ENCODE peak calls at places on chromosomes 13 and 19, in seven cellular contexts. One of them, this sample, is unnamed.
A peak's percentile ranks its signal among the peaks of the same experiment; 100 is the strongest.

GRCh38 chr13:44575741-44576395 is at the start of gene TSC22D1:
- DNase-seq in lower lobe of right lung: peak; percentile 62
- DNase-seq in mucosa of descending colon: peak; percentile 68
- DNase-seq in cardiac muscle cell: peak; percentile 66
- DNase-seq in OCI-LY7: peak; percentile 38
- DNase-seq in psoas muscle: peak; percentile 67
- DNase-seq in PC-3: peak; percentile 21
- DNase-seq in this sample: peak; percentile 79

GRCh38 chr19:45087531-45087930 is 5.4 kb upstream of the PPP1R37 start:
- DNase-seq in lower lobe of right lung: no peak
- DNase-seq in mucosa of descending colon: no peak
- DNase-seq in cardiac muscle cell: no peak
- DNase-seq in OCI-LY7: no peak
- DNase-seq in psoas muscle: no peak
- DNase-seq in PC-3: no peak
- DNase-seq in this sample: no peak

GRCh38 chr13:49288458-49288857 is 40.7 kb downstream of the CDADC1 start:
- DNase-seq in lower lobe of right lung: no peak
- DNase-seq in mucosa of descending colon: no peak
- DNase-seq in cardiac muscle cell: no peak
- DNase-seq in OCI-LY7: no peak
- DNase-seq in psoas muscle: no peak
- DNase-seq in PC-3: no peak
- DNase-seq in this sample: no peak

GRCh38 chr13:88802886-88803285 is 1131.7 kb downstream of the SLITRK5 start:
- DNase-seq in lower lobe of right lung: no peak
- DNase-seq in mucosa of descending colon: no peak
- DNase-seq in cardiac muscle cell: no peak
- DNase-seq in OCI-LY7: no peak
- DNase-seq in psoas muscle: no peak
- DNase-seq in PC-3: peak; percentile 2
- DNase-seq in this sample: no peak

GRCh38 chr13:107438251-107438650 is 777.1 kb downstream of the LIG4 start:
- DNase-seq in lower lobe of right lung: no peak
- DNase-seq in mucosa of descending colon: no peak
- DNase-seq in cardiac muscle cell: no peak
- DNase-seq in OCI-LY7: no peak
- DNase-seq in psoas muscle: no peak
- DNase-seq in PC-3: no peak
- DNase-seq in this sample: no peak

GRCh38 chr13:63628310-63628709 is 2212.7 kb upstream of the PCDH20 start:
- DNase-seq in lower lobe of right lung: no peak
- DNase-seq in mucosa of descending colon: no peak
- DNase-seq in cardiac muscle cell: no peak
- DNase-seq in OCI-LY7: no peak
- DNase-seq in psoas muscle: no peak
- DNase-seq in PC-3: no peak
- DNase-seq in this sample: no peak

GRCh38 chr13:47588676-47589075 is 412.4 kb downstream of the SUCLA2 start:
- DNase-seq in lower lobe of right lung: no peak
- DNase-seq in mucosa of descending colon: no peak
- DNase-seq in cardiac muscle cell: peak; percentile 12
- DNase-seq in OCI-LY7: no peak
- DNase-seq in psoas muscle: no peak
- DNase-seq in PC-3: no peak
- DNase-seq in this sample: no peak

GRCh38 chr19:29479941-29480340 is 45.9 kb upstream of the VSTM2B start:
- DNase-seq in lower lobe of right lung: no peak
- DNase-seq in mucosa of descending colon: no peak
- DNase-seq in cardiac muscle cell: no peak
- DNase-seq in OCI-LY7: no peak
- DNase-seq in psoas muscle: no peak
- DNase-seq in PC-3: no peak
- DNase-seq in this sample: no peak

GRCh38 chr19:14544047-14544446 is 14.7 kb downstream of the TECR start:
- DNase-seq in lower lobe of right lung: no peak
- DNase-seq in mucosa of descending colon: no peak
- DNase-seq in cardiac muscle cell: no peak
- DNase-seq in OCI-LY7: no peak
- DNase-seq in psoas muscle: no peak
- DNase-seq in PC-3: peak; percentile 30
- DNase-seq in this sample: no peak

GRCh38 chr19:13417054-13417453 is 89.2 kb downstream of the CACNA1A start:
- DNase-seq in lower lobe of right lung: no peak
- DNase-seq in mucosa of descending colon: no peak
- DNase-seq in cardiac muscle cell: peak; percentile 24
- DNase-seq in OCI-LY7: peak; percentile 45
- DNase-seq in psoas muscle: no peak
- DNase-seq in PC-3: peak; percentile 23
- DNase-seq in this sample: no peak

GRCh38 chr19:41957838-41958366 is 1.2 kb downstream of the RABAC1 start:
- DNase-seq in lower lobe of right lung: peak; percentile 81
- DNase-seq in mucosa of descending colon: peak; percentile 83
- DNase-seq in cardiac muscle cell: peak; percentile 86
- DNase-seq in OCI-LY7: peak; percentile 80
- DNase-seq in psoas muscle: peak; percentile 78
- DNase-seq in PC-3: peak; percentile 87
- DNase-seq in this sample: peak; percentile 85

GRCh38 chr13:30165791-30166190 is 141.6 kb downstream of the KATNAL1 start:
- DNase-seq in lower lobe of right lung: no peak
- DNase-seq in mucosa of descending colon: no peak
- DNase-seq in cardiac muscle cell: peak; percentile 39
- DNase-seq in OCI-LY7: no peak
- DNase-seq in psoas muscle: peak; percentile 54
- DNase-seq in PC-3: no peak
- DNase-seq in this sample: no peak

GRCh38 chr13:33326723-33327122 is 41.2 kb upstream of the STARD13 start:
- DNase-seq in lower lobe of right lung: no peak
- DNase-seq in mucosa of descending colon: peak; percentile 24
- DNase-seq in cardiac muscle cell: no peak
- DNase-seq in OCI-LY7: no peak
- DNase-seq in psoas muscle: no peak
- DNase-seq in PC-3: no peak
- DNase-seq in this sample: no peak

GRCh38 chr13:38814331-38814730 is 127.5 kb downstream of the FREM2 start:
- DNase-seq in lower lobe of right lung: no peak
- DNase-seq in mucosa of descending colon: peak; percentile 17
- DNase-seq in cardiac muscle cell: no peak
- DNase-seq in OCI-LY7: no peak
- DNase-seq in psoas muscle: no peak
- DNase-seq in PC-3: no peak
- DNase-seq in this sample: no peak

GRCh38 chr13:38624822-38625221 is 62.1 kb upstream of the FREM2 start:
- DNase-seq in lower lobe of right lung: no peak
- DNase-seq in mucosa of descending colon: no peak
- DNase-seq in cardiac muscle cell: no peak
- DNase-seq in OCI-LY7: no peak
- DNase-seq in psoas muscle: no peak
- DNase-seq in PC-3: no peak
- DNase-seq in this sample: no peak

GRCh38 chr13:78409172-78409571 is 194.2 kb downstream of the POU4F1 start:
- DNase-seq in lower lobe of right lung: no peak
- DNase-seq in mucosa of descending colon: no peak
- DNase-seq in cardiac muscle cell: no peak
- DNase-seq in OCI-LY7: peak; percentile 3
- DNase-seq in psoas muscle: no peak
- DNase-seq in PC-3: no peak
- DNase-seq in this sample: no peak

GRCh38 chr19:57191141-57192063 is at the start of gene ZNF264:
- DNase-seq in lower lobe of right lung: peak; percentile 95
- DNase-seq in mucosa of descending colon: peak; percentile 95
- DNase-seq in cardiac muscle cell: peak; percentile 93
- DNase-seq in OCI-LY7: peak; percentile 80
- DNase-seq in psoas muscle: peak; percentile 95
- DNase-seq in PC-3: peak; percentile 88
- DNase-seq in this sample: peak; percentile 97

GRCh38 chr19:42313096-42313839 is at the start of gene TMEM145:
- DNase-seq in lower lobe of right lung: no peak
- DNase-seq in mucosa of descending colon: no peak
- DNase-seq in cardiac muscle cell: peak; percentile 52
- DNase-seq in OCI-LY7: peak; percentile 53
- DNase-seq in psoas muscle: peak; percentile 75
- DNase-seq in PC-3: no peak
- DNase-seq in this sample: no peak

GRCh38 chr19:52492991-52493470 is 34.4 kb upstream of the ZNF808 start:
- DNase-seq in lower lobe of right lung: peak; percentile 44
- DNase-seq in mucosa of descending colon: no peak
- DNase-seq in cardiac muscle cell: no peak
- DNase-seq in OCI-LY7: no peak
- DNase-seq in psoas muscle: no peak
- DNase-seq in PC-3: no peak
- DNase-seq in this sample: no peak

GRCh38 chr19:15109768-15110417 is 2.7 kb downstream of the SYDE1 start:
- DNase-seq in lower lobe of right lung: no peak
- DNase-seq in mucosa of descending colon: no peak
- DNase-seq in cardiac muscle cell: no peak
- DNase-seq in OCI-LY7: no peak
- DNase-seq in psoas muscle: no peak
- DNase-seq in PC-3: no peak
- DNase-seq in this sample: no peak

GRCh38 chr13:83538636-83539035 is 343.6 kb downstream of the SLITRK1 start:
- DNase-seq in lower lobe of right lung: no peak
- DNase-seq in mucosa of descending colon: no peak
- DNase-seq in cardiac muscle cell: no peak
- DNase-seq in OCI-LY7: no peak
- DNase-seq in psoas muscle: no peak
- DNase-seq in PC-3: no peak
- DNase-seq in this sample: no peak

GRCh38 chr19:47097396-47098217 is 16.0 kb downstream of the ZC3H4 start:
- DNase-seq in lower lobe of right lung: peak; percentile 59
- DNase-seq in mucosa of descending colon: peak; percentile 51
- DNase-seq in cardiac muscle cell: no peak
- DNase-seq in OCI-LY7: no peak
- DNase-seq in psoas muscle: peak; percentile 84
- DNase-seq in PC-3: no peak
- DNase-seq in this sample: no peak

GRCh38 chr19:3479177-3479818 is 1.0 kb downstream of the SMIM24 start:
- DNase-seq in lower lobe of right lung: no peak
- DNase-seq in mucosa of descending colon: peak; percentile 63
- DNase-seq in cardiac muscle cell: no peak
- DNase-seq in OCI-LY7: peak; percentile 96
- DNase-seq in psoas muscle: no peak
- DNase-seq in PC-3: peak; percentile 5
- DNase-seq in this sample: no peak

GRCh38 chr19:46181386-46181774 is 33.3 kb downstream of the IGFL2 start:
- DNase-seq in lower lobe of right lung: no peak
- DNase-seq in mucosa of descending colon: no peak
- DNase-seq in cardiac muscle cell: peak; percentile 41
- DNase-seq in OCI-LY7: no peak
- DNase-seq in psoas muscle: no peak
- DNase-seq in PC-3: peak; percentile 52
- DNase-seq in this sample: no peak

GRCh38 chr19:41426952-41427646 is at the start of gene B3GNT8:
- DNase-seq in lower lobe of right lung: peak; percentile 92
- DNase-seq in mucosa of descending colon: peak; percentile 92
- DNase-seq in cardiac muscle cell: peak; percentile 81
- DNase-seq in OCI-LY7: no peak
- DNase-seq in psoas muscle: peak; percentile 87
- DNase-seq in PC-3: no peak
- DNase-seq in this sample: peak; percentile 96

GRCh38 chr19:35904312-35905068 is 2.2 kb downstream of the HCST start:
- DNase-seq in lower lobe of right lung: no peak
- DNase-seq in mucosa of descending colon: no peak
- DNase-seq in cardiac muscle cell: no peak
- DNase-seq in OCI-LY7: no peak
- DNase-seq in psoas muscle: no peak
- DNase-seq in PC-3: no peak
- DNase-seq in this sample: no peak

GRCh38 chr13:39417643-39418042 is 185.3 kb downstream of the LHFPL6 start:
- DNase-seq in lower lobe of right lung: no peak
- DNase-seq in mucosa of descending colon: no peak
- DNase-seq in cardiac muscle cell: peak; percentile 71
- DNase-seq in OCI-LY7: no peak
- DNase-seq in psoas muscle: no peak
- DNase-seq in PC-3: peak; percentile 48
- DNase-seq in this sample: no peak

GRCh38 chr19:55156202-55157063 is 1.1 kb downstream of the TNNI3 start:
- DNase-seq in lower lobe of right lung: no peak
- DNase-seq in mucosa of descending colon: peak; percentile 77
- DNase-seq in cardiac muscle cell: peak; percentile 43
- DNase-seq in OCI-LY7: peak; percentile 60
- DNase-seq in psoas muscle: peak; percentile 81
- DNase-seq in PC-3: peak; percentile 78
- DNase-seq in this sample: peak; percentile 79

GRCh38 chr13:50596776-50597203 is 246.7 kb downstream of the DLEU7 start:
- DNase-seq in lower lobe of right lung: no peak
- DNase-seq in mucosa of descending colon: no peak
- DNase-seq in cardiac muscle cell: no peak
- DNase-seq in OCI-LY7: peak; percentile 31
- DNase-seq in psoas muscle: no peak
- DNase-seq in PC-3: no peak
- DNase-seq in this sample: no peak

DNA sequence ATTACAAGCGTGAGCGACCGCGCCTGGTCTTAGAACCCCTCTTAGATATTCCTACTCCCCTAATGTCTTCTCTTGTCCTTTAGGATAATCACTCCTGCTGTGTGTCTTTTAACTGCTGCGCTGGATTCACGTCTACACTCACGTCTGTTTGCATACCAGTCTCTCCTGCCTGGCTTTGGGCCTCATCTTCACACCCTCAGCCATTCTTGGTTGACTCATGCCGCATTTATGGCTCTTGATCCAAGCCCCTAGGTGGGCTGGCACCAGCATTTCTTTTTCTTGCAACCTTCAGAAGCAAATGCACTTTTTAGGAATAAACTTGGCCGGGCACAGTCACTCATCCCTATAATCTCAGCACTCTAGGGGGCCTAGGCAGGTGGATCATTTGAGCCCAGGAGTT is 22.7 kb downstream of the MYO9B start:
- DNase-seq in lower lobe of right lung: no peak
- DNase-seq in mucosa of descending colon: no peak
- DNase-seq in cardiac muscle cell: no peak
- DNase-seq in OCI-LY7: no peak
- DNase-seq in psoas muscle: no peak
- DNase-seq in PC-3: no peak
- DNase-seq in this sample: no peak
- H3K36me3 ChIP-seq in lower lobe of right lung: peaks cover 21% of the 10 kb centered on the region
- H3K36me3 ChIP-seq in mucosa of descending colon: peaks cover 8% of the 10 kb centered on the region
- H3K36me3 ChIP-seq in cardiac muscle cell: no peaks in the 10 kb centered on the region
- H3K36me3 ChIP-seq in OCI-LY7: peaks cover 39% of the 10 kb centered on the region
- H3K36me3 ChIP-seq in psoas muscle: no peaks in the 10 kb centered on the region
- H3K36me3 ChIP-seq in PC-3: peaks cover 18% of the 10 kb centered on the region
- H3K36me3 ChIP-seq in this sample: peaks cover 20% of the 10 kb centered on the region

GRCh38 chr19:43923875-43924274 is 11.2 kb downstream of the ZNF45 start:
- DNase-seq in lower lobe of right lung: no peak
- DNase-seq in mucosa of descending colon: no peak
- DNase-seq in cardiac muscle cell: no peak
- DNase-seq in OCI-LY7: no peak
- DNase-seq in psoas muscle: no peak
- DNase-seq in PC-3: no peak
- DNase-seq in this sample: no peak
- H3K36me3 ChIP-seq in lower lobe of right lung: peaks cover 98% of the 10 kb centered on the region
- H3K36me3 ChIP-seq in mucosa of descending colon: peaks cover 23% of the 10 kb centered on the region
- H3K36me3 ChIP-seq in cardiac muscle cell: peaks cover 66% of the 10 kb centered on the region
- H3K36me3 ChIP-seq in OCI-LY7: peaks cover 77% of the 10 kb centered on the region
- H3K36me3 ChIP-seq in psoas muscle: peaks cover 31% of the 10 kb centered on the region
- H3K36me3 ChIP-seq in PC-3: peaks cover 44% of the 10 kb centered on the region
- H3K36me3 ChIP-seq in this sample: peaks cover 78% of the 10 kb centered on the region

GRCh38 chr19:48615145-48616040 is 517 bp upstream of the FAM83E start:
- DNase-seq in lower lobe of right lung: no peak
- DNase-seq in mucosa of descending colon: no peak
- DNase-seq in cardiac muscle cell: no peak
- DNase-seq in OCI-LY7: no peak
- DNase-seq in psoas muscle: no peak
- DNase-seq in PC-3: no peak
- DNase-seq in this sample: no peak
- H3K36me3 ChIP-seq in lower lobe of right lung: peaks cover 32% of the 10 kb centered on the region
- H3K36me3 ChIP-seq in mucosa of descending colon: peaks cover 3% of the 10 kb centered on the region
- H3K36me3 ChIP-seq in cardiac muscle cell: peaks cover 26% of the 10 kb centered on the region
- H3K36me3 ChIP-seq in OCI-LY7: peaks cover 74% of the 10 kb centered on the region
- H3K36me3 ChIP-seq in psoas muscle: peaks cover 8% of the 10 kb centered on the region
- H3K36me3 ChIP-seq in PC-3: peaks cover 35% of the 10 kb centered on the region
- H3K36me3 ChIP-seq in this sample: peaks cover 30% of the 10 kb centered on the region

GRCh38 chr13:111302045-111302722 is 18.3 kb upstream of the TEX29 start:
- DNase-seq in lower lobe of right lung: no peak
- DNase-seq in mucosa of descending colon: no peak
- DNase-seq in cardiac muscle cell: no peak
- DNase-seq in OCI-LY7: no peak
- DNase-seq in psoas muscle: no peak
- DNase-seq in PC-3: no peak
- DNase-seq in this sample: no peak
- H3K36me3 ChIP-seq in lower lobe of right lung: peaks cover 88% of the 10 kb centered on the region
- H3K36me3 ChIP-seq in mucosa of descending colon: peaks cover 17% of the 10 kb centered on the region
- H3K36me3 ChIP-seq in cardiac muscle cell: peaks cover 30% of the 10 kb centered on the region
- H3K36me3 ChIP-seq in OCI-LY7: peaks cover 57% of the 10 kb centered on the region
- H3K36me3 ChIP-seq in psoas muscle: no peaks in the 10 kb centered on the region
- H3K36me3 ChIP-seq in PC-3: peaks cover 9% of the 10 kb centered on the region
- H3K36me3 ChIP-seq in this sample: peaks cover 67% of the 10 kb centered on the region